ENCODE peak calls at places on chromosomes 1 and 21, in ten cellular contexts. G is stimulated activated CD4-positive, alpha-beta T cell treated with anti-CD3 and anti-CD28 coated beads, Interleukin-1b, Interleukin-23, amount 100 ng/mL, for 4 hours; H is adipocyte; K is mesenteric fat pad; Z is cardiac septum; X is AG08396; V is NCI-H1436; Q is activated CD4-positive, alpha-beta memory T cell treated with anti-CD3 and anti-CD28 coated beads, Interleukin-2, amount 10 ng/mL, durations not matched to agents 7 days and 5 days; E is GM13977; A is tibial nerve. Y is an unnamed sample.

GRCh38 chr1:154925335-154926170 is 11.0 kb downstream of the PMVK start:
- DNase-seq in X (no peak), E (no peak), Z (no peak), A (no peak), Q (no peak), G (no peak), V (no peak), H (no peak), K (no peak), Y (no peak)

GRCh38 chr1:48177257-48177656 is 45.3 kb upstream of the SLC5A9 start:
- DNase-seq in V (no peak), Q (no peak), Z (no peak), H (no peak), A (no peak), X (no peak), G (no peak), K (no peak), E (no peak), Y (no peak)

GRCh38 chr1:41784516-41785279 is 134.0 kb downstream of the HIVEP3 start:
- DNase-seq in E (no peak), Z (no peak), X (no peak), H (no peak), Q (no peak), V (no peak), K (no peak), G (no peak), A (no peak), Y (no peak)

GRCh38 chr1:31871703-31872102 is 55.9 kb upstream of the SPOCD1 start:
- DNase-seq in Q (no peak), Z (no peak), E (no peak), G (no peak), A (no peak), H (no peak), V (no peak), X (no peak), K (no peak), Y (no peak)

GRCh38 chr1:15950763-15951295 is 25.1 kb downstream of the ZBTB17 start:
- DNase-seq in Q (peak), E (no peak), A (peak), X (no peak), Z (no peak), G (peak), V (no peak), K (peak), H (peak), Y (peak)

GRCh38 chr1:40315795-40316594 is 1.1 kb downstream of the COL9A2 start:
- DNase-seq in E (no peak), A (no peak), K (peak), H (no peak), X (peak), G (no peak), Z (no peak), V (no peak), Q (peak), Y (no peak)

GRCh38 chr1:167126317-167126716 is 32.4 kb downstream of the STYXL2 start:
- DNase-seq in G (no peak), E (no peak), Q (no peak), Z (no peak), H (no peak), A (no peak), X (no peak), K (no peak), V (no peak), Y (no peak)

GRCh38 chr1:9084883-9085282 is 15.4 kb upstream of the SLC2A5 start:
- DNase-seq in H (no peak), K (no peak), G (no peak), V (no peak), Z (no peak), A (no peak), Q (no peak), X (no peak), E (no peak), Y (no peak)

GRCh38 chr1:43706598-43707190 is 642 bp upstream of the ST3GAL3 start:
- DNase-seq in Z (no peak), K (no peak), H (peak), V (no peak), G (peak), E (peak), X (no peak), Q (peak), A (no peak), Y (no peak)

GRCh38 chr1:84524590-84524989 is 18.2 kb upstream of the GNG5 start:
- DNase-seq in V (no peak), G (no peak), K (no peak), Z (no peak), A (no peak), H (no peak), X (no peak), Q (no peak), E (no peak), Y (no peak)

GRCh38 chr1:183942933-183943693 is 94.4 kb downstream of the COLGALT2 start:
- DNase-seq in V (peak), X (peak), K (no peak), H (peak), Q (no peak), Z (no peak), A (no peak), G (no peak), E (no peak), Y (no peak)

GRCh38 chr21:46112731-46113215 is 14.9 kb downstream of the COL6A2 start:
- DNase-seq in G (no peak), A (no peak), X (no peak), Q (no peak), H (no peak), E (no peak), Z (peak), V (no peak), K (peak), Y (no peak)

GRCh38 chr1:47985001-47985400 is 12.2 kb downstream of the TRABD2B start:
- DNase-seq in A (no peak), G (no peak), Z (no peak), K (no peak), X (no peak), H (no peak), Q (no peak), E (no peak), V (no peak), Y (no peak)

GRCh38 chr1:155267373-155267772 is 5.2 kb upstream of the SCAMP3 start:
- DNase-seq in Z (no peak), X (no peak), V (no peak), K (no peak), H (no peak), G (no peak), E (no peak), Q (no peak), A (no peak), Y (no peak)

GRCh38 chr21:33543505-33544129 is 779 bp downstream of the SON start:
- DNase-seq in V (peak), A (no peak), Z (peak), K (peak), Q (peak), G (peak), E (peak), H (peak), X (no peak), Y (no peak)

GRCh38 chr1:30697571-30697970 is 25.8 kb downstream of the MATN1 start:
- DNase-seq in Q (no peak), K (peak), V (no peak), E (peak), H (no peak), G (no peak), Z (peak), A (no peak), X (no peak), Y (no peak)

GRCh38 chr1:119982006-119982405 is 85.7 kb upstream of the ADAM30 start:
- DNase-seq in G (no peak), K (no peak), V (no peak), H (no peak), E (no peak), Q (no peak), A (no peak), X (no peak), Z (no peak), Y (no peak)

GRCh38 chr1:42162181-42162580 is 2.4 kb downstream of the GUCA2A start:
- DNase-seq in X (no peak), K (no peak), G (no peak), Z (no peak), A (no peak), Q (no peak), V (no peak), H (no peak), E (no peak), Y (no peak)

GRCh38 chr1:247367786-247368342 is 36.2 kb upstream of the ZNF496 start:
- DNase-seq in H (no peak), Q (no peak), X (no peak), G (no peak), K (no peak), Z (no peak), V (no peak), E (no peak), A (no peak), Y (no peak)

GRCh38 chr1:206890125-206890637 is 7.1 kb upstream of the IL24 start:
- DNase-seq in G (no peak), Q (no peak), X (no peak), A (no peak), K (no peak), H (peak), V (no peak), E (no peak), Z (no peak), Y (no peak)

GRCh38 chr1:91952187-91952586 is 3.0 kb downstream of the BRDT start:
- DNase-seq in Q (no peak), E (no peak), H (no peak), V (no peak), K (no peak), A (no peak), Z (no peak), G (no peak), X (no peak), Y (no peak)

GRCh38 chr1:35222322-35223108 is 29.6 kb upstream of the SFPQ start:
- DNase-seq in Z (no peak), H (peak), Q (no peak), K (no peak), V (no peak), A (no peak), X (peak), E (no peak), G (no peak), Y (no peak)

GRCh38 chr1:13888351-13888996 is 188.5 kb downstream of the PRDM2 start:
- DNase-seq in X (no peak), Q (no peak), H (no peak), K (peak), E (no peak), V (no peak), Z (no peak), G (no peak), A (no peak), Y (no peak)

GRCh38 chr1:5959667-5960230 is 32.5 kb downstream of the NPHP4 start:
- DNase-seq in K (peak), A (no peak), V (no peak), X (no peak), G (no peak), Z (no peak), Q (no peak), H (no peak), E (no peak), Y (no peak)

GRCh38 chr1:51990478-51990965 is at the start of gene RAB3B:
- DNase-seq in E (peak), H (peak), A (no peak), X (peak), Z (no peak), G (peak), Q (peak), K (peak), V (peak), Y (peak)

GRCh38 chr1:235079443-235079967 is 49.1 kb downstream of the TOMM20 start:
- DNase-seq in X (no peak), H (no peak), E (peak), Q (no peak), A (no peak), V (peak), G (no peak), K (no peak), Z (no peak), Y (no peak)

GRCh38 chr1:9494936-9495758 is 44.1 kb upstream of the SLC25A33 start:
- DNase-seq in Q (peak), K (no peak), A (peak), H (peak), V (peak), Z (no peak), G (peak), E (peak), X (peak), Y (peak)

GRCh38 chr1:41863683-41864082 is 55.0 kb downstream of the HIVEP3 start:
- DNase-seq in A (no peak), Z (no peak), H (no peak), G (no peak), X (no peak), K (no peak), E (no peak), V (no peak), Q (no peak), Y (no peak)

GRCh38 chr1:197725044-197725443 is 50.2 kb downstream of the DENND1B start:
- DNase-seq in V (no peak), K (no peak), A (no peak), H (peak), Q (no peak), X (no peak), Z (no peak), E (no peak), G (no peak), Y (no peak)

GRCh38 chr1:12244078-12244477 is 14.2 kb downstream of the VPS13D start:
- DNase-seq in Z (no peak), K (no peak), Q (peak), A (no peak), H (no peak), E (no peak), V (no peak), G (no peak), X (peak), Y (no peak)

GRCh38 chr1:6273380-6273891 is 12.5 kb upstream of the GPR153 start:
- DNase-seq in Z (no peak), H (peak), A (no peak), X (no peak), V (peak), K (no peak), G (no peak), Q (no peak), E (no peak), Y (no peak)

Y was measured in CD8-positive, alpha-beta memory T cell.